ENCODE peak calls at places on chromosomes 16 and 17, in seven cellular contexts. A is SK-N-DZ, Q is bronchial epithelial cell, E is AG20443, Y is hypothalamus, R is AG10803, T is NCI-H1694 treated with DMSO at 0.1 percent for 48 hours. I is an unnamed sample.

GRCh38 chr17:80122026-80122575 is 20.7 kb downstream of the GAA start:
- DNase-seq in A (no peak), R (no peak), Q (no peak), Y (no peak), E (no peak), T (no peak), I (no peak)

GRCh38 chr17:28394717-28395116 is 11.3 kb downstream of the SLC46A1 start:
- DNase-seq in Y (no peak), Q (peak; percentile 52), A (no peak), T (no peak), E (peak; percentile 31), R (peak; percentile 48), I (no peak)

GRCh38 chr16:9965079-9965478 is 217.1 kb downstream of the GRIN2A start:
- DNase-seq in Y (no peak), T (no peak), R (no peak), Q (no peak), E (no peak), A (no peak), I (no peak)

GRCh38 chr17:10114931-10115535 is 83.4 kb downstream of the GAS7 start:
- DNase-seq in A (no peak), Y (peak; percentile 58), Q (peak; percentile 50), T (no peak), R (peak; percentile 99), E (peak; percentile 93), I (peak; percentile 95)

GRCh38 chr17:43570518-43570928 is 24.4 kb upstream of the ETV4 start:
- DNase-seq in T (no peak), R (peak; percentile 68), Q (peak; percentile 90), A (no peak), E (peak; percentile 59), Y (no peak), I (no peak)

GRCh38 chr17:57979076-57979475 is 9.0 kb downstream of the VEZF1 start:
- DNase-seq in Q (no peak), Y (no peak), T (no peak), R (no peak), A (no peak), E (no peak), I (no peak)

GRCh38 chr16:84446086-84446485 is 58.4 kb downstream of the MEAK7 start:
- DNase-seq in Q (peak; percentile 37), R (no peak), A (no peak), Y (no peak), T (no peak), E (no peak), I (no peak)

GRCh38 chr17:51643702-51644490 is 383.6 kb downstream of the UTP18 start:
- DNase-seq in Q (peak; percentile 76), Y (no peak), A (no peak), T (no peak), R (no peak), E (no peak), I (no peak)